ENCODE peak calls at places on chromosomes 3 and 15, in nine cellular contexts. M is progenitor cell of endocrine pancreas; F is transverse colon; C is B cell; B is AG09319; P is CD8-positive, alpha-beta T cell; Q is GM12878; X is astrocyte of the spinal cord; R is fibroblast of mammary gland. I is an unnamed sample.

GRCh38 chr3:174936590-174936989 is 77.5 kb downstream of the NAALADL2 start:
- DNase-seq in M (no peak), F (no peak), C (no peak), B (no peak), P (no peak), Q (no peak), X (no peak), R (no peak), I (no peak)

GRCh38 chr3:31802981-31803380 is 178.1 kb downstream of the OSBPL10 start:
- DNase-seq in M (no peak), F (peak), C (peak), B (no peak), P (no peak), Q (no peak), X (no peak), R (no peak), I (no peak)

GRCh38 chr3:72890166-72890925 is 2.5 kb downstream of the GXYLT2 start:
- DNase-seq in M (no peak), F (no peak), C (no peak), B (no peak), P (no peak), Q (no peak), X (no peak), R (no peak), I (no peak)

GRCh38 chr15:100672959-100673358 is 70.6 kb downstream of the ASB7 start:
- DNase-seq in M (no peak), F (no peak), C (no peak), B (no peak), P (no peak), Q (no peak), X (no peak), R (no peak), I (no peak)

GRCh38 chr3:99896482-99896881 is 78.8 kb downstream of the CMSS1 start:
- DNase-seq in M (no peak), F (no peak), C (no peak), B (no peak), P (no peak), Q (no peak), X (no peak), R (no peak), I (no peak)

GRCh38 chr15:74006774-74007639 is 12.5 kb downstream of the PML start:
- DNase-seq in M (no peak), F (no peak), C (no peak), B (no peak), P (no peak), Q (no peak), X (no peak), R (no peak), I (no peak)

GRCh38 chr3:104610730-104611652 is 755.7 kb upstream of the ALCAM start:
- DNase-seq in M (no peak), F (no peak), C (no peak), B (no peak), P (no peak), Q (no peak), X (no peak), R (no peak), I (no peak)

GRCh38 chr3:124059580-124059979 is 67.7 kb upstream of the ROPN1 start:
- DNase-seq in M (no peak), F (no peak), C (no peak), B (no peak), P (no peak), Q (no peak), X (no peak), R (peak), I (peak)

GRCh38 chr3:62373714-62374333 is 474 bp upstream of the FEZF2 start:
- DNase-seq in M (no peak), F (no peak), C (no peak), B (no peak), P (no peak), Q (no peak), X (no peak), R (no peak), I (no peak)

GRCh38 chr15:60784855-60785254 is 305.9 kb upstream of the ICE2 start:
- DNase-seq in M (no peak), F (no peak), C (no peak), B (no peak), P (no peak), Q (no peak), X (no peak), R (no peak), I (no peak)

GRCh38 chr3:175357758-175358157 is 498.6 kb downstream of the NAALADL2 start:
- DNase-seq in M (no peak), F (no peak), C (no peak), B (no peak), P (no peak), Q (no peak), X (no peak), R (peak), I (no peak)

GRCh38 chr3:39639344-39640236 is 169.8 kb upstream of the MYRIP start:
- DNase-seq in M (no peak), F (no peak), C (no peak), B (peak), P (no peak), Q (no peak), X (peak), R (peak), I (peak)

DNA sequence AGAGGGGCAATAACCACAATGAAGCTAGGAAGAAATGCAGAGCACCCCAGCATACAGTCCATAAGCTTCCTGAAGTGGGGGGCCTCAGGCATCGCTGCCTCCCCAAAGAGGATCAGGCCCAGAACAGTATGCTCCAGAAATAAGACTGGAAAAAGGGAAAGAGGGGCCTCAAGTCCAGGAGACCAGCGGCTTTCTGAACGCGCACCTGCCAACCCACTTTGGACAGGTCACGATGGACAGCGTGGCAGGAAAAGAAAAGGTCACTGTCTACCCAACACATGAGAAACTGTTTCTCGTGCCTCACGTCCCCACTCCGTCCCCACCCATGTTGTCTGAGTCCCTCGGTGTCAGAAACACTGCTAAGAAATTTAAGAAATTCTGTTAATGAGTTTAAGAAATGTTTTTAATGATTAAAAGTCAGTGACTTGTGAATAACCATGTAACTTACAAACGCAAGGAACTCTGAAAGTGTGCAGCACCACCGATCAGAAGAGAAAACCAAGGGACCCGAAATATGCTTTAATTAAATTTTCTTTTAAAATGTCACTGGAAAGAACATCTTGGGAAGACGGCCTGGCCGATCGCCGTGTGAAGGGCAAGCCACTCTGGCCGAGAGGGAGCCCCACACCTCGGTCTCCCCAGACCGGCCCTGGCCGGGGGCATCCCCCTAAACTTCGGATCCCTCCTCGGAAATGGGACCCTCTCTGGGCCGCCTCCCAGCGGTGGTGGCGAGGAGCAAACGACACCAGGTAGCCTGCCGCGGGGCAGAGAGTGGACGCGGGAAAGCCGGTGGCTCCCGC is 1.7 kb upstream of the PPARG start:
- DNase-seq in M (peak), F (peak), C (no peak), B (no peak), P (no peak), Q (no peak), X (no peak), R (no peak), I (no peak)
- TF ChIP-seq CTCF in M (peak), F (peak), C (no peak), B (peak), P (no peak), Q (no peak), X (peak), R (peak), I (no peak)

GRCh38 chr3:180594631-180595348 is 7.2 kb upstream of the TTC14 start:
- DNase-seq in M (no peak), F (no peak), C (peak), B (no peak), P (no peak), Q (peak), X (peak), R (peak), I (peak)
- TF ChIP-seq CTCF in M (peak), F (peak), C (no peak), B (peak), P (no peak), Q (peak), X (peak), R (peak), I (peak)

DNA sequence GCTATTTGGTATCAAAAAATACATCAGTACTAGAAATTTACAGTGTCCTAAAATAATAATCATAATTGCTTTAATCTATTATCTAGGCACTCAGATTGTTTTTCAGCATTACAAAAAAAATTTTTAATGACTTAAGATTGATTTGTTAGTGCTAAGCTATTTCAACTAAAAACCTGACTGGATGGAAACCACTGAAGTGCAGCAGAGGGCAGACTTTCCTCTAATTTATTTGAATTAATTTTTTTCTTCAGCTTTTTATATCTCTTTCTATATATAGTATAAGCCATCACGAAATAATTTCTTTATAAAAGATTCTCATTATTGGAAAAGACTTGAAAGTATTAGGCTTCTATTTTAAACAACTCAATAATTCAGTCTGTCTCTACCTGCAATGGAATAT is 131.4 kb downstream of the IQCH start:
- DNase-seq in M (no peak), F (no peak), C (no peak), B (no peak), P (no peak), Q (no peak), X (no peak), R (no peak), I (no peak)
- TF ChIP-seq CTCF in M (no peak), F (no peak), C (no peak), B (no peak), P (no peak), Q (no peak), X (peak), R (peak), I (peak)

GRCh38 chr15:89406218-89406716 is 71.6 kb upstream of the POLG start:
- DNase-seq in M (no peak), F (no peak), C (no peak), B (no peak), P (no peak), Q (no peak), X (no peak), R (no peak), I (no peak)

GRCh38 chr15:89404023-89404422 is 69.4 kb upstream of the POLG start:
- DNase-seq in M (no peak), F (no peak), C (no peak), B (no peak), P (no peak), Q (no peak), X (no peak), R (no peak), I (no peak)

GRCh38 chr15:89409184-89409992 is 74.8 kb upstream of the POLG start:
- DNase-seq in M (no peak), F (no peak), C (peak), B (no peak), P (no peak), Q (no peak), X (no peak), R (no peak), I (no peak)

GRCh38 chr15:89408512-89409183 is 74.0 kb upstream of the POLG start:
- DNase-seq in M (no peak), F (no peak), C (peak), B (no peak), P (no peak), Q (no peak), X (peak), R (peak), I (no peak)

GRCh38 chr15:89406756-89407650 is 72.4 kb upstream of the POLG start:
- DNase-seq in M (no peak), F (no peak), C (peak), B (no peak), P (no peak), Q (no peak), X (no peak), R (no peak), I (no peak)
- TF ChIP-seq CTCF in M (peak), F (no peak), C (no peak), B (no peak), P (no peak), Q (peak), X (peak), R (no peak), I (peak)

DNA sequence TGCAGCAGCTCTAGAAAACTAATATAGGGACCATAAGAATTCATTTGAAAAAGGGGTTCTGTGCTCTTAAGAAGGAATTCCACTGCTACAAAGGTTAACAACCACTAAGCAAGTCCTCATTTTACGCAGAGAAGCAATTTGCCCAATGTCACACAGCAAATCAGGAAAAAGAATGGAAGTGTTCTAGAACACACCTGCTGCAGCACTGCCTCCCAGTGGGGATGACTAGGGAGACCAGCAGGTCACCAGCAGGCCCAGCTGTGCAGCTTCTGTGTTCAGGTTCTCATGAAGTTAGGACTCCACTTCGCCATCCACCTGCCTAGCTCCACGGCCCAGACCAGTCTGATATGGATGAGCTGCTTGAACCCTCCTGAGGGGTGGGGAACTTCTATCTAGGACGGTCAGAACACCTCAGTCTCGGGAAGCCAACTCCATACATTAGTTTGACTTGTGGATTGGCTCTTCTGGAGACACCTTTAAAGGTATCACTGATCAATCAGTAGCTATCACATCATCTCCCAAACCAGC is 18.6 kb downstream of the POMGNT2 start:
- DNase-seq in M (no peak), F (no peak), C (no peak), B (no peak), P (no peak), Q (no peak), X (no peak), R (peak), I (no peak)
- TF ChIP-seq CTCF in M (peak), F (no peak), C (no peak), B (no peak), P (no peak), Q (no peak), X (peak), R (peak), I (peak)

GRCh38 chr3:25915673-25916072 is 125.8 kb downstream of the OXSM start:
- DNase-seq in M (no peak), F (no peak), C (no peak), B (no peak), P (no peak), Q (no peak), X (no peak), R (no peak), I (no peak)

GRCh38 chr3:25907081-25907480 is 117.2 kb downstream of the OXSM start:
- DNase-seq in M (no peak), F (no peak), C (no peak), B (no peak), P (no peak), Q (no peak), X (no peak), R (no peak), I (no peak)

GRCh38 chr3:25913179-25913578 is 123.3 kb downstream of the OXSM start:
- DNase-seq in M (no peak), F (no peak), C (no peak), B (no peak), P (no peak), Q (no peak), X (no peak), R (no peak), I (no peak)

GRCh38 chr3:25911525-25912295 is 121.8 kb downstream of the OXSM start:
- DNase-seq in M (no peak), F (no peak), C (no peak), B (no peak), P (no peak), Q (no peak), X (no peak), R (no peak), I (no peak)

GRCh38 chr3:25910997-25911396 is 121.1 kb downstream of the OXSM start:
- DNase-seq in M (no peak), F (peak), C (peak), B (no peak), P (no peak), Q (no peak), X (peak), R (peak), I (no peak)
- TF ChIP-seq CTCF in M (no peak), F (peak), C (peak), B (no peak), P (peak), Q (peak), X (peak), R (peak), I (no peak)